ENCODE peak calls at places on chromosome 12, in nine cellular contexts. K is transverse colon, M is heart left ventricle, Z is thyroid gland, O is IMR-90, D is HCT116, F is lower leg skin, C is ovary, Y is tibial nerve. B is an unnamed sample.

GRCh38 chr12:26870491-26871419 is 37.8 kb upstream of the ITPR2 start:
- DNase-seq in K (peak; percentile 19), M (peak; percentile 28), Z (peak; percentile 83), O (peak; percentile 57), D (peak; percentile 33), F (no peak), C (no peak), Y (no peak), B (no peak)

GRCh38 chr12:64633940-64634337 is 23.6 kb downstream of the RASSF3 start:
- DNase-seq in K (peak; percentile 74), M (no peak), Z (peak; percentile 26), O (peak; percentile 83), D (no peak), F (no peak), C (no peak), Y (no peak), B (no peak)

GRCh38 chr12:112992541-112993398 is 14.5 kb downstream of the OAS2 start:
- DNase-seq in K (peak; percentile 54), M (no peak), Z (peak; percentile 45), O (peak; percentile 53), D (peak; percentile 61), F (no peak), C (no peak), Y (peak; percentile 45), B (no peak)

GRCh38 chr12:89225401-89225800 is 126.9 kb downstream of the DUSP6 start:
- DNase-seq in K (peak; percentile 23), M (no peak), Z (peak; percentile 71), O (peak; percentile 78), D (peak; percentile 81), F (no peak), C (no peak), Y (no peak), B (no peak)

GRCh38 chr12:29593001-29593400 is 95.5 kb upstream of the OVCH1 start:
- DNase-seq in K (no peak), M (no peak), Z (no peak), O (no peak), D (no peak), F (no peak), C (no peak), Y (no peak), B (no peak)

GRCh38 chr12:65537978-65538377 is 259.5 kb downstream of the MSRB3 start:
- DNase-seq in K (no peak), M (no peak), Z (no peak), O (no peak), D (no peak), F (no peak), C (no peak), Y (no peak), B (no peak)

GRCh38 chr12:64009321-64010068 is 165.0 kb downstream of the SRGAP1 start:
- DNase-seq in K (no peak), M (no peak), Z (no peak), O (no peak), D (no peak), F (no peak), C (no peak), Y (no peak), B (no peak)

GRCh38 chr12:115451785-115452736 is 768.1 kb upstream of the TBX3 start:
- DNase-seq in K (no peak), M (peak; percentile 62), Z (peak; percentile 55), O (peak; percentile 10), D (no peak), F (no peak), C (peak; percentile 77), Y (no peak), B (peak; percentile 46)

GRCh38 chr12:25280082-25280481 is 29.4 kb upstream of the KRAS start:
- DNase-seq in K (no peak), M (no peak), Z (no peak), O (no peak), D (no peak), F (no peak), C (no peak), Y (no peak), B (no peak)

GRCh38 chr12:10101648-10102220 is 2.9 kb upstream of the CLEC1A start:
- DNase-seq in K (no peak), M (no peak), Z (no peak), O (no peak), D (no peak), F (no peak), C (no peak), Y (no peak), B (no peak)

GRCh38 chr12:94994312-94994711 is 9.2 kb downstream of the NDUFA12 start:
- DNase-seq in K (no peak), M (no peak), Z (no peak), O (peak; percentile 68), D (peak; percentile 43), F (no peak), C (no peak), Y (no peak), B (no peak)

GRCh38 chr12:6688543-6688999 is 604 bp downstream of the ZNF384 start:
- DNase-seq in K (peak; percentile 71), M (no peak), Z (peak; percentile 16), O (peak; percentile 13), D (no peak), F (no peak), C (peak; percentile 76), Y (peak; percentile 89), B (no peak)
- TF ChIP-seq POLR2A in K (no peak), M (no peak), Z (no peak), O (no peak), D (no peak), F (no peak), C (no peak), Y (no peak), B (no peak)

DNA sequence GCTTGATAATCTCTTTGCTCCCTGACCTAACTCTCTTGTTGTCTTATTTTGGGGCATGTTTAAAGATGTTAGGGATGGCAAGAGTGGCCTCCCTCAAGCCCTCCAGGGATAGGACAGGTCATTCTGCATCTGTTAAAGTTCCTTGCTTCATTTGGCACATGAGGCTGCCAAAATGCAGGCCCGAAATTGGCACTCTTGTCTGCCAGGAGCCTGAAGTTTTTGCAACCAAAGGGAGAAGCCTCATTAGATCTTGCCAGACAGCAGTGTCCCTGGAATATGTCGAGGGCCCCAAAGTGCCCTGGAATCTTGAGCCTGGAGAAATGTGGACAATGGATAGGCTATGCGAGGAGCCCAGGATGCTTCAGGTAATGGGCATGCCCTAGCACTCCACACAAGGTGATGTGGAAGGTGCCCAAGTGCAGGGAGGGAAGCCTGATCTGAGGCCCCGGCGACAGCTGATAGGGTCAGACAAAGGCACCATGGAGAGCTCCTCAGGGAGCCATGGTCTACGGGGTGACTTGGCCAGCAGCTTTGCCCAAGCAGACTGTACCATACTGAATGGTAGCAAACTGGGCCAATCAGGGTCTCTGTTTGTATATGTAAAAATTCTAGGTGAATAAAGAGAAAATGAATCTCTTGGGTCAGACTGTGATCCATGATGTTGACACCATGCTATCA is 173.0 kb upstream of the WSCD2 start:
- DNase-seq in K (no peak), M (no peak), Z (no peak), O (no peak), D (no peak), F (no peak), C (no peak), Y (no peak), B (no peak)
- TF ChIP-seq POLR2A in K (no peak), M (no peak), Z (no peak), O (no peak), D (no peak), F (no peak), C (no peak), Y (no peak), B (no peak)

DNA sequence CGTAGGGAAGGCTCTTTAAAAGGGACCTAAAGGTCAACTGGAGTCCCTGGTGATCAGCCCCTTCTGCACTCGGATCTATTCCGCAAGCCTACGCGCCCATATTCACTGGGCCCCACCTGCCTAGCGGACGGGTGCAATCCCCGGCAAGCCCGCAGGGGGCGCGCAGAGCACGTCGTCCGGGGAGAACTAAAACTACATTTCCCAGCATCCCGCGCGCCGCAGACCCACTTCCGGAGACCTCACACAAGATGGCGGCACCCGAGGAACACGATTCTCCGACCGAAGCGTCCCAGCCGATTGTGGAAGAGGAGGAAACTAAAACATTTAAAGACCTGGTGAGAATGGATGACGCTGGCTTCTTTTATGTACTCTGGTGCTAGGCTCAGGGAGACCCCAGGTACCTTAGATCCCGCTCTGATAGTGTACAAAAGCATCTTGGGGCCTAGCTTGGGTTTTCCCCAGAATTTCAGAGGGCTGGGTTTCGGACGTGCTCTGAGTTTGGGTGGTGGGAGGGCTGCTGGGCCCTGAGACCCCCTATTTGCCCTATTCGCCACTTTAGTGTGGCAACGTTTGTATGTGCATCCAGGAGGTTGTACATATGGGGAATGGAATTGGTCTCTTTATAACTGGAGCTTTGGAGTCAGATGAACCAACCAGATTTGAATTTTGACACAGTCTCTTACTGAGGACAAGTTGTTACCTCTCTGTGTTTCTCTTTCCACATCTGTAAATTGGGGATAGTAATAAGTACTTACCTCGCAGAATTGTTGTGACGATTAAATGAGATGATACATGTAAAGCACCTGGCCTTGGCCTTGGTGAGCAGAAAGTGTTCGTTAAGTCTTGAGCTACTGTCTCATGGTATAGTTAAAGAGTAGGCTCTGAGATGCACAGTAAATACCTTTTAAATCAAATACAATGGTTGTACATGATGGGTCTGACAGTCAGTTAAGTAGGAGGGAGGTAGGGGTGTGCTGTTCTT is at the start of gene DDX47:
- DNase-seq in K (peak; percentile 98), M (peak; percentile 96), Z (peak; percentile 97), O (peak; percentile 88), D (peak; percentile 82), F (peak; percentile 99), C (peak; percentile 96), Y (peak; percentile 98), B (peak; percentile 65)
- TF ChIP-seq POLR2A in K (peak; percentile 46), M (peak; percentile 45), Z (peak; percentile 68), O (peak; percentile 62), D (peak; percentile 65), F (no peak), C (peak; percentile 65), Y (no peak), B (peak; percentile 73)

DNA sequence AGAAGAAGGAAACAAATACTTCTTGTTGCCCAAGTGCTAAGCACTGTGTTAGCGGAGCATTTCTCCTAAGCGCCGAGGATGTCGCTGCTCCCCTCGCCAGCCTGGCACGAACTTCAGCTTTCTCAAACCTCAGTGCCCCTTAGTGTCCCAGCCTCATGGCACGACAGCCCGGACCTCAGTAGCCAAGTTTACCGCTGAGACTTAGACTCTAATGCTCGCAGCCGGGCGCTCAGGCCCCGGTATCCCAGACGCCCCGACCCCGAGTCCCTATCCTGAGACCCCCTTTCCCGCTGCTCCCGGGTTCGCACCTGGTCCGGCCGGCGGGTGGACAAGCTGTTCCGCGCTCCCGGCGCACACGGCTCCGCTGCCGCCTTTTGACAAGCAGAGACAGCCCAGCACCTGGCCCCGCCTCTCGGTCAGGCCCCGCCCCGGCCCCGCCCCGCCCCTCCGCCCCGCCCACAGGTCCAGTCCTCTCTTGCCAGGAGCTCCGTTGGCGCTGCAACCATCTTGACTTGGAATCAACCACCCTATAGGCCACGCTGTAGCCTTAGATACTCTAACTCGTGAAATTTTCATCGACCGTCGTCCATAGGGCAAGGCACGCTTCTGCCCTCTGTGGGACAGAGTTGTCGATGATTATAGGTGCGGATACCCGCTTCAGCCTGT is at the start of gene VDR:
- DNase-seq in K (peak; percentile 88), M (peak; percentile 65), Z (peak; percentile 85), O (peak; percentile 65), D (peak; percentile 87), F (peak; percentile 95), C (peak; percentile 77), Y (peak; percentile 53), B (peak; percentile 85)
- TF ChIP-seq POLR2A in K (peak; percentile 93), M (peak; percentile 33), Z (peak; percentile 73), O (no peak), D (peak; percentile 56), F (no peak), C (no peak), Y (no peak), B (no peak)

B was measured in GM12891.